ENCODE peak calls at places on chromosome 21, in four cellular contexts. D is tibial nerve, V is PC-3, T is GM12878. L is an unnamed sample. For H3K4me1, the result is how much of the 10 kb centered on the place peaks cover.

GRCh38 chr21:32844653-32845443 is 73.3 kb upstream of the PAXBP1 start:
- DNase-seq in D (no peak), V (peak), T (no peak), L (no peak)

GRCh38 chr21:26840912-26841311 is 4.3 kb downstream of the ADAMTS1 start:
- DNase-seq in D (peak), V (peak), T (no peak), L (peak)

GRCh38 chr21:21715286-21715969 is 717.2 kb downstream of the NCAM2 start:
- DNase-seq in D (no peak), V (peak), T (no peak), L (no peak)

GRCh38 chr21:31347435-31348032 is 3.5 kb upstream of the TIAM1 start:
- DNase-seq in D (no peak), V (peak), T (no peak), L (no peak)

GRCh38 chr21:26391166-26391565 is 181.9 kb downstream of the CYYR1 start:
- DNase-seq in D (no peak), V (peak), T (no peak), L (no peak)

GRCh38 chr21:18249542-18250152 is 5.0 kb downstream of the CHODL start:
- DNase-seq in D (no peak), V (peak), T (no peak), L (no peak)

GRCh38 chr21:31310750-31311149 is 33.3 kb downstream of the TIAM1 start:
- DNase-seq in D (no peak), V (peak), T (no peak), L (no peak)

GRCh38 chr21:31731112-31731801 is 661 bp downstream of the SCAF4 start:
- DNase-seq in D (no peak), V (no peak), T (no peak), L (peak)

GRCh38 chr21:26385721-26386120 is 187.4 kb downstream of the CYYR1 start:
- DNase-seq in D (no peak), V (peak), T (no peak), L (no peak)

GRCh38 chr21:43691801-43692200 is 27.1 kb upstream of the PDXK start:
- DNase-seq in D (no peak), V (no peak), T (no peak), L (no peak)

GRCh38 chr21:43289442-43289841 is 120.6 kb downstream of the CRYAA start:
- DNase-seq in D (no peak), V (no peak), T (no peak), L (no peak)

GRCh38 chr21:32413697-32414578 is 1.4 kb downstream of the EVA1C start:
- DNase-seq in D (peak), V (peak), T (no peak), L (no peak)

GRCh38 chr21:43311303-43311817 is 115.6 kb downstream of the SIK1 start:
- DNase-seq in D (no peak), V (no peak), T (no peak), L (no peak)

GRCh38 chr21:25733859-25734653 is 648 bp downstream of the ATP5PF start:
- DNase-seq in D (no peak), V (peak), T (no peak), L (no peak)

GRCh38 chr21:27251752-27252151 is 284.9 kb upstream of the ADAMTS5 start:
- DNase-seq in D (no peak), V (no peak), T (no peak), L (no peak)

GRCh38 chr21:31866077-31866511 is 6.7 kb upstream of the HUNK start:
- DNase-seq in D (peak), V (peak), T (no peak), L (peak)

GRCh38 chr21:15301736-15302135 is 236.9 kb upstream of the NRIP1 start:
- DNase-seq in D (no peak), V (peak), T (no peak), L (no peak)

GRCh38 chr21:26844258-26845065 is 747 bp downstream of the ADAMTS1 start:
- DNase-seq in D (peak), V (peak), T (no peak), L (peak)

GRCh38 chr21:33587792-33588484 is 546 bp downstream of the DONSON start:
- DNase-seq in D (peak), V (peak), T (no peak), L (peak)

GRCh38 chr21:39657091-39657689 is 44.5 kb downstream of the B3GALT5 start:
- DNase-seq in D (no peak), V (no peak), T (no peak), L (no peak)

GRCh38 chr21:34947122-34947534 is 102.0 kb downstream of the RUNX1 start:
- DNase-seq in D (no peak), V (no peak), T (no peak), L (no peak)

GRCh38 chr21:34944015-34944755 is 104.9 kb downstream of the RUNX1 start:
- DNase-seq in D (no peak), V (no peak), T (no peak), L (no peak)

GRCh38 chr21:34942911-34943310 is 106.2 kb downstream of the RUNX1 start:
- DNase-seq in D (no peak), V (no peak), T (no peak), L (no peak)

GRCh38 chr21:34946385-34947121 is 102.5 kb downstream of the RUNX1 start:
- DNase-seq in D (no peak), V (no peak), T (no peak), L (no peak)

DNA sequence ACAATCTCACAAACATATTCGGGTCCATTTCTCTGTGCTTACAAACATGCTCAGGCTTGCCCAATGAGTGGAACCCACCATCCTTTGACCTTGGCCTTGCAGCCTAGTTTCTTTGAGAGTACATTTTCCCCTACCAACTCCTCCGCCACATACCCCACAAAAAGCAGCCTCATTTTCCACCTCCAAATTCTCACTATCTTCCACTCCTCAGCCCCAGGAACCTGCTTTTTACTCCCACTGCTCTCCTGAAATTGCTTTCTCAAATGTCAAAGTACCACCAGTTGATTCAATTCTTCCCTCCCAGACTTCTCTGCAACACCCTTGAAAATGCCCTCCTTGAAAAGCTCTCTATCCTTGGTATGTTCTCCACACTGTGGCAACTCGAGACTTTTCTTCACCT is 103.8 kb downstream of the RUNX1 start:
- DNase-seq in D (no peak), V (no peak), T (no peak), L (no peak)
- H3K4me1 ChIP-seq in D (under half), V (under half), T (under half), L (under half)

GRCh38 chr21:38496224-38496623 is 2.1 kb downstream of the ERG start:
- DNase-seq in D (no peak), V (no peak), T (no peak), L (no peak)
- H3K27ac ChIP-seq in D (no peak), V (no peak), T (no peak), L (peak)

GRCh38 chr21:44893948-44894656 is 20.6 kb upstream of the PTTG1IP start:
- DNase-seq in D (no peak), V (no peak), T (no peak), L (peak)

GRCh38 chr21:44893278-44893556 is 19.7 kb upstream of the PTTG1IP start:
- DNase-seq in D (no peak), V (no peak), T (no peak), L (no peak)

GRCh38 chr21:44892095-44892494 is 18.6 kb upstream of the PTTG1IP start:
- DNase-seq in D (no peak), V (no peak), T (no peak), L (no peak)

GRCh38 chr21:44891631-44892031 is 18.1 kb upstream of the PTTG1IP start:
- DNase-seq in D (no peak), V (no peak), T (no peak), L (peak)

DNA sequence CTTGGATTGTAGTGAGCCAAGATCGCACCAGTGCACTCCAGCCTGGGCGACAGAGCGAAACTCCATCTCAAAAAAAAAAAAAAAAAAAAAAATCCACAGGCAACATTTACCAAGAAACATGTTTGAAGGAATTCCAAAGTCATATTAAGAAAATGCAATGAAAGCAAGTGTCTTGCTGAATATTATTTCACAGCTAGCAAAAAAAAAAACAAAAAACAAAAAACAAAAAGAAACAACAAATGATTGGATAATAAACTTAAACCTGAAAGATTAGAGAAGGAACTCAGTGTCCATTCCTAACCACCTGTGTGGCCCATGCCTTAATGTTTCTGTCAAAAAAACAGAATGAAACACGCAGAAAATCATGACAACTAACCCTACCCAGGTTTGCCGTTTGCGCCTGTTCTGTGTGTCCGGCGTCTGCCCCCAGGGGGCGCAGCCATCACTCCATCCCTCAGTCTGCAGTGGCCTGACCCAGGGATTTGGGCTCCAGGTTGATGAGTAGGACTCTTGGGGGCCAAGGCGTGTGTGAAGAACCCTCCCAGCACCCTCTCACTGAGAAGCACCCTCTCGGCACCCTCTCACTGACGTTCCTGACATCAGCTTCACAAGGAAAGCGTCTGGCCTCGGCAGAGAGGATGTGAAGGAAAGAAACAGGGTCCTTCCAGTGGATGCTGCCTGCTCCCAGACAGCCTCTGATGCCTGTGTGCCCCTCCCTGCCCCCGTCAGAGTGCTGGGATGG is 19.2 kb upstream of the PTTG1IP start:
- DNase-seq in D (peak), V (peak), T (no peak), L (peak)
- TF ChIP-seq CTCF in D (peak), V (peak), T (peak), L (peak)

DNA sequence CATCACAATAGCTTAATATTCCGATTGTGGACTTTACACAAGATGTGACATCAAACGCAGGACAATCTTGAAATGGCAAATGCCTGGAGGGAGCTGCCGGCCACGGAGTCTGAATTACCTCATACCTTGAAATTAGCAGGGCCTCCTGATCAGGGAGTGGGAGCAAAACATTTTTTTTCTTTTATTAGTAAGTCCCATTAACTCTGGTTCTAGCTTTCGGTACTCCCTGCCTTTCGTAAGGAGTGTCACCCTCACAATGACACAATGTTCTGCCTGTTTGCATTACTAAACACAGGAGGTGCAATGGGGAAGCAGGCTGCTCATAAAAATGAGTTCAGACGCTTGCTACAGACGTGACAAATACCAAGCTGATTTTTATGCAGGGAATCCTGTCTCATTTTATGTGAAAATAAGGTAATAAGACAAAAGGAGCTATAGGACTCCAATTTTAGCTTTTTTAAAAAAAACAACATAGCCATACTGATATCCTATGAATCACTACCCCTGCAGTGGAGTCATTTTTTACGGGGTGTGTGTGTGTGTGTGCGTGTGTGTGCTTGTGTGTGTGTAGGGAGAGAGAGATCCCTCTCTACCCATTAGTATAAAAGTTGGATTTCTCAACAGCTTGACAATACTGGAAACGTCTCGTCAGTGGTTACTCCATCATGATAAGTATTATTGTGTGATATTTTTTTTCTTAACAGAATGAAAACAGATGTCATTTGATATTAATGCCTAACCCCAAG is 205.1 kb upstream of the RUNX1 start:
- DNase-seq in D (peak), V (peak), T (no peak), L (no peak)
- H3K4me1 ChIP-seq in D (under half), V (half or more), T (under half), L (under half)

DNA sequence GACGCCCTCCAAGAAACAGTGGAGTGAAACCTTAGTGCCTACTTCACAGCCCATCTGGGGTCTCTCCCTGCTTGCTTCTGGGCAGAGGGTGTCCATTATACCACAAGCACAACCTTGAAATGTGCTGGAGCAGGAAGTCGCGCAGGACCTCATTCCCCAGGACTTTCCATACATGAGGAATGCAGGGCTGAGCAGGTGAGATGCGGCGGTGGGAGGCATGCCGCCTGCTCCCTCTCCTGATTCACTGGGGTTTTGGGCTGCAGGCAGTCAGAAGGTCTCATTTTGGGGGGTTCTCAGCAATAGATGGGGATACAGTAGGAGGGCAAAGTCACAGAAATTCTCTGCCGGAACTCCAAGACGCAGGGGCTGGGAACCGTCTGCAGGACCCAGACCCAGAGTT is 15.7 kb upstream of the UMODL1 start:
- DNase-seq in D (no peak), V (no peak), T (no peak), L (no peak)
- H3K27ac ChIP-seq in D (no peak), V (no peak), T (no peak), L (no peak)

GRCh38 chr21:40841524-40842196 is 5.3 kb downstream of the DSCAM start:
- DNase-seq in D (peak), V (peak), T (no peak), L (peak)
- TF ChIP-seq CTCF in D (peak), V (peak), T (no peak), L (peak)

DNA sequence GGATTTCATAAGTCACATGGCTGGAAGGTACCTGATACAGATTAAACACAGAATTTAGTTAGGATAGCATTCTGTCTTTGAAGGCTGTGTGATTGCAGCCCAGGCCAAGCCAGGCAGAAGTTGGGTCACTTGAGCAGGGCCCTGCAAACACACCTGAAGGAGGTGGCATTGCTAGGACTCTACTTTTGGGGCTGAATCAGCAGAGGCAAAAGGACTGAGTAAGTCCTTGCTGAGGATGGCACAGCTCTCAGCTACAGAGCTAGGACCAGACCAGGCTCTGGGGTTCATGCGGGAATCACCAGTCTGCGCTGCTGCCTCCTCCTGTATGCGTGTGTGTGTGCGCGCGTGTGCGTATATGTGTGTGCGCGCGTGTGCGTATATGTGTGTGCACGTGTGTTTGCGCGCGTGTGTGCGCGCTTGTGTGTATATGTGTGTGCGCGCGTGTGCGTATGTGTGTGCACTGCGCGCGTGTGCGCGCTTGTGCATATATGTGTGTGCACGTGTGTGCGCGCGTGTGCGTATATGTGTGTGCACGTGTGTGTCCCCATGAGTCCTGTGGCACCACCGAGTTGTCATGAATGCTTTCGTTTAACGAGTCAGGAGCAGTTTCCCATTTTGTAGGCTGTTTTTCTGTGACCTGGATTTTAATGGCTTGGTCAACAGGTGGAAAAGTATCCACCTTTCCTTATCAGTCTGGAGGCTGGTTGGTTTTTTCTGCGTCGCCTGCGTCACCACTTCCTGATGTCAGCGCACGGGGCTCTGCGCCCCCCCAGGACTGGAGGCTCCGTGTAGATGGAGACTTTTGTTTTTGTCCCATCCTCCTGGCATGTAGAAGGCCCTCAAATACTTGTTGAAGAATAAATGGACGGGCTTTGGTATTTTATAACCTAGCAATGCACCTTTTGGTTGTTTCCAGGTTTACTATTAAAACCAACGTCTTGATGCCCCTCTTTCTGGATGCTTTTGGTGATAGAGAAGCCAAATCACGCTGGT is 34.7 kb downstream of the ADARB1 start:
- DNase-seq in D (no peak), V (no peak), T (no peak), L (no peak)
- H3K4me1 ChIP-seq in D (under half), V (under half), T (half or more), L (half or more)

GRCh38 chr21:36428789-36429671 is 43.8 kb downstream of the CHAF1B start:
- DNase-seq in D (no peak), V (peak), T (no peak), L (no peak)
- H3K27ac ChIP-seq in D (peak), V (peak), T (no peak), L (peak)

DNA sequence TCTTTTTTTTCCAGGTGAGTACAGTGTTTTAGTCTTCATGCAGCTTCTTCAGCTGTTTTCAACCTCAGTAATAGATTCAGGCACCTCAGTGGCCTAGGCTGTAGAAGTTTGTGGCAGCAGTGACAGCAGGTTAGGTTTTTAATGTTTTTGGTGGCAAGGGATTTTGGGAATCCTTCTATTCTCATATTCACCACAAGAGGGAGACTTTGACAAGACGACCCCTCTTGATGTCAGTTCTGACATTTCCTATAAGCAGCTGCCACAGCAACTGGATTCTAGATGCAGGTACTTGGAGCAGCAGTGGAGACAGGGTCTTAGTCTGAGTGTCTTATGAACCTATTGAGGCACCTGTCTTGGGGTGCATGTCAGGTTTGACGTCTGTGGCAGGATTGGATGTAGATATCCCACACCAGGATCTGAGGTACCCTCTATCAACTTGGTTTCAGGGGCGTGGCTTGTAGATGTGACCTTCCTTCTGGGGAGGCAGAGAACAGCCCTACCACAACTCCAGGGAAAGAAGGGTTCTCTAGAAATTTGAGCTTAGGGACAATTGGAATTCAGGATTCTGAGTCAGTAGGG is 1104.2 kb upstream of the TMPRSS15 start:
- DNase-seq in D (no peak), V (peak), T (no peak), L (no peak)
- TF ChIP-seq CTCF in D (no peak), V (peak), T (no peak), L (no peak)